ENCODE peak calls at places on chromosomes 3 and 15, in four cellular contexts. One of them, this sample, is unnamed.

GRCh38 chr3:67472674-67473201 is 181.7 kb downstream of the SUCLG2 start:
- DNase-seq in PC-9: no peak
- DNase-seq in fibroblast of lung: no peak
- DNase-seq in astrocyte: no peak
- DNase-seq in this sample: no peak

GRCh38 chr3:127753898-127754410 is 68.4 kb downstream of the MGLL start:
- DNase-seq in astrocyte: no peak
- DNase-seq in PC-9: no peak
- DNase-seq in fibroblast of lung: no peak
- DNase-seq in this sample: no peak

GRCh38 chr3:141486735-141487418 is at the start of gene RASA2:
- DNase-seq in PC-9: peak; percentile 75
- DNase-seq in fibroblast of lung: peak; percentile 74
- DNase-seq in astrocyte: peak; percentile 20
- DNase-seq in this sample: peak; percentile 64

GRCh38 chr3:20038679-20039078 is 1.6 kb upstream of the KAT2B start:
- DNase-seq in fibroblast of lung: no peak
- DNase-seq in astrocyte: no peak
- DNase-seq in PC-9: no peak
- DNase-seq in this sample: no peak

GRCh38 chr15:39919740-39920509 is at the start of gene GPR176:
- DNase-seq in astrocyte: peak; percentile 71
- DNase-seq in PC-9: peak; percentile 43
- DNase-seq in fibroblast of lung: peak; percentile 84
- DNase-seq in this sample: peak; percentile 58

GRCh38 chr3:128491071-128491899 is 1.7 kb downstream of the GATA2 start:
- DNase-seq in fibroblast of lung: no peak
- DNase-seq in PC-9: no peak
- DNase-seq in astrocyte: no peak
- DNase-seq in this sample: no peak

GRCh38 chr15:27059610-27060202 is 88.7 kb downstream of the GABRG3 start:
- DNase-seq in fibroblast of lung: peak; percentile 56
- DNase-seq in PC-9: peak; percentile 20
- DNase-seq in astrocyte: peak; percentile 17
- DNase-seq in this sample: no peak

GRCh38 chr3:11624161-11624560 is 19.6 kb downstream of the VGLL4 start:
- DNase-seq in fibroblast of lung: no peak
- DNase-seq in astrocyte: no peak
- DNase-seq in PC-9: no peak
- DNase-seq in this sample: peak; percentile 49

GRCh38 chr3:164748626-164749025 is 329.7 kb downstream of the SI start:
- DNase-seq in PC-9: no peak
- DNase-seq in astrocyte: no peak
- DNase-seq in fibroblast of lung: no peak
- DNase-seq in this sample: no peak

GRCh38 chr3:195147649-195148121 is 123.3 kb downstream of the XXYLT1 start:
- DNase-seq in astrocyte: no peak
- DNase-seq in PC-9: no peak
- DNase-seq in fibroblast of lung: peak; percentile 75
- DNase-seq in this sample: no peak

GRCh38 chr3:196076721-196077120 is 5.2 kb downstream of the TFRC start:
- DNase-seq in fibroblast of lung: no peak
- DNase-seq in PC-9: no peak
- DNase-seq in astrocyte: no peak
- DNase-seq in this sample: no peak

GRCh38 chr3:51798561-51798960 is 19.5 kb upstream of the IQCF6 start:
- DNase-seq in PC-9: no peak
- DNase-seq in astrocyte: no peak
- DNase-seq in fibroblast of lung: no peak
- DNase-seq in this sample: no peak

GRCh38 chr15:47820047-47820779 is 102.9 kb downstream of the SEMA6D start:
- DNase-seq in PC-9: no peak
- DNase-seq in fibroblast of lung: peak; percentile 70
- DNase-seq in astrocyte: peak; percentile 62
- DNase-seq in this sample: peak; percentile 49

GRCh38 chr3:128051837-128052766 is at the start of gene SEC61A1:
- DNase-seq in astrocyte: peak; percentile 83
- DNase-seq in PC-9: peak; percentile 98
- DNase-seq in fibroblast of lung: peak; percentile 93
- DNase-seq in this sample: peak; percentile 95

GRCh38 chr3:178117641-178118040 is 418.6 kb upstream of the KCNMB2 start:
- DNase-seq in PC-9: no peak
- DNase-seq in astrocyte: no peak
- DNase-seq in fibroblast of lung: no peak
- DNase-seq in this sample: no peak

GRCh38 chr15:34810455-34811146 is 15.3 kb upstream of the ACTC1 start:
- DNase-seq in fibroblast of lung: peak; percentile 96
- DNase-seq in PC-9: peak; percentile 53
- DNase-seq in astrocyte: peak; percentile 98
- DNase-seq in this sample: peak; percentile 92

GRCh38 chr15:69298697-69299441 is at the start of gene PAQR5:
- DNase-seq in astrocyte: no peak
- DNase-seq in fibroblast of lung: no peak
- DNase-seq in PC-9: peak; percentile 54
- DNase-seq in this sample: no peak
- TF ChIP-seq EZH2 in astrocyte: peak; percentile 70
- TF ChIP-seq EZH2 in fibroblast of lung: no peak
- TF ChIP-seq EZH2 in PC-9: no peak
- TF ChIP-seq EZH2 in this sample: no peak

GRCh38 chr15:62469478-62469873 is 304.4 kb upstream of the C2CD4B start:
- DNase-seq in PC-9: no peak
- DNase-seq in fibroblast of lung: peak; percentile 33
- DNase-seq in astrocyte: peak; percentile 74
- DNase-seq in this sample: no peak
- H3K79me2 ChIP-seq in PC-9: no peaks in the 10 kb centered on the region
- H3K79me2 ChIP-seq in fibroblast of lung: peaks cover 4% of the 10 kb centered on the region
- H3K79me2 ChIP-seq in astrocyte: no peaks in the 10 kb centered on the region
- H3K79me2 ChIP-seq in this sample: no peaks in the 10 kb centered on the region

DNA sequence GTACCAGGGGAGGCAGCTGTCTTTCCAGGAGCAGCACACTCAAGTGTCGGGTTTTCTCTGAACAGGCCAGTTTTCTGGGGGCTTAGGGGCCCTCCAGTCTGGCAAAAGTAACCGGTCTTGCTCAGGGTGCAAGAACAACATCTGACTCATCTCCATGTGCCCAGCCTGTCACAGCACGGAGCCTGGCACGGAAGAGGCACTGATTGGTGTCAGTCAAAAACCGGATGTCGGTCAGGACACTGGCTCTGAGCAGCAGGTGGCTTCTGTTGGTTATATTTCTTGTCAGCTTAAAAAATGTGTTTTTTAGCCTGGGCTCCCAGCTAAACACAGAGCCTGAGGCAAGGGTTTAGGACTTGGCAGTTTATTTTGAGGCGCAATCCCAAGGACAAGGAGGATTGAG is 139.9 kb downstream of the FBLN2 start:
- DNase-seq in fibroblast of lung: no peak
- DNase-seq in PC-9: no peak
- DNase-seq in astrocyte: no peak
- DNase-seq in this sample: no peak
- TF ChIP-seq EZH2 in fibroblast of lung: no peak
- TF ChIP-seq EZH2 in PC-9: no peak
- TF ChIP-seq EZH2 in astrocyte: no peak
- TF ChIP-seq EZH2 in this sample: peak; percentile 41

GRCh38 chr3:13867727-13868126 is 12.1 kb downstream of the WNT7A start:
- DNase-seq in astrocyte: no peak
- DNase-seq in PC-9: no peak
- DNase-seq in fibroblast of lung: no peak
- DNase-seq in this sample: no peak

GRCh38 chr3:13868844-13869724 is 10.8 kb downstream of the WNT7A start:
- DNase-seq in fibroblast of lung: no peak
- DNase-seq in astrocyte: no peak
- DNase-seq in PC-9: no peak
- DNase-seq in this sample: no peak

GRCh38 chr3:13871791-13872190 is 8.1 kb downstream of the WNT7A start:
- DNase-seq in PC-9: no peak
- DNase-seq in astrocyte: no peak
- DNase-seq in fibroblast of lung: no peak
- DNase-seq in this sample: no peak

GRCh38 chr3:13870902-13871301 is 9.0 kb downstream of the WNT7A start:
- DNase-seq in PC-9: no peak
- DNase-seq in fibroblast of lung: no peak
- DNase-seq in astrocyte: no peak
- DNase-seq in this sample: no peak

DNA sequence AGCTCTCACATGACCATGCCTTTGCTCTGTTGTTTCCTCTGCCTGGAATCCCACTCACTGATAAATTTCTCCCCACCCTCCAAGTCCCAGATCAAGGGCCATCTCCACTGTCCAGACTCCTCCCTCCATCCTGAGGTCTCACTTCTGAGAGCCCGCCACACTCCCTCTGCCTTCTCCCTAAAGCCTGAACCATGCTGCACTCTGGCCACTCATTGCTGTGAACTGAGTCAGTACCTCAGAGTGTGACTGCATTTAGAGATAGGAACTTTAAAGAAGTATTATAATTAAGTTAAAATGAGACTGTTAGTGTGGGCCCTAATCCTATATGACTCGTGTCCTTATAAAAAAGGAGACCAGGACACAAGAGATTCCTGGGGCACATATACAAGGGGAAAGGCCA is 9.9 kb downstream of the WNT7A start:
- DNase-seq in fibroblast of lung: no peak
- DNase-seq in PC-9: no peak
- DNase-seq in astrocyte: no peak
- DNase-seq in this sample: no peak
- H3K79me2 ChIP-seq in fibroblast of lung: no peaks in the 10 kb centered on the region
- H3K79me2 ChIP-seq in PC-9: peaks cover 39% of the 10 kb centered on the region
- H3K79me2 ChIP-seq in astrocyte: no peaks in the 10 kb centered on the region
- H3K79me2 ChIP-seq in this sample: peaks cover 40% of the 10 kb centered on the region

GRCh38 chr15:75718326-75718725 is 5.7 kb upstream of the CSPG4 start:
- DNase-seq in astrocyte: peak; percentile 39
- DNase-seq in PC-9: peak; percentile 80
- DNase-seq in fibroblast of lung: peak; percentile 66
- DNase-seq in this sample: peak; percentile 36

GRCh38 chr15:75714195-75714594 is 1.5 kb upstream of the CSPG4 start:
- DNase-seq in fibroblast of lung: no peak
- DNase-seq in astrocyte: no peak
- DNase-seq in PC-9: no peak
- DNase-seq in this sample: no peak

GRCh38 chr15:75712668-75713337 is at the start of gene CSPG4:
- DNase-seq in PC-9: no peak
- DNase-seq in astrocyte: peak; percentile 68
- DNase-seq in fibroblast of lung: peak; percentile 71
- DNase-seq in this sample: no peak

DNA sequence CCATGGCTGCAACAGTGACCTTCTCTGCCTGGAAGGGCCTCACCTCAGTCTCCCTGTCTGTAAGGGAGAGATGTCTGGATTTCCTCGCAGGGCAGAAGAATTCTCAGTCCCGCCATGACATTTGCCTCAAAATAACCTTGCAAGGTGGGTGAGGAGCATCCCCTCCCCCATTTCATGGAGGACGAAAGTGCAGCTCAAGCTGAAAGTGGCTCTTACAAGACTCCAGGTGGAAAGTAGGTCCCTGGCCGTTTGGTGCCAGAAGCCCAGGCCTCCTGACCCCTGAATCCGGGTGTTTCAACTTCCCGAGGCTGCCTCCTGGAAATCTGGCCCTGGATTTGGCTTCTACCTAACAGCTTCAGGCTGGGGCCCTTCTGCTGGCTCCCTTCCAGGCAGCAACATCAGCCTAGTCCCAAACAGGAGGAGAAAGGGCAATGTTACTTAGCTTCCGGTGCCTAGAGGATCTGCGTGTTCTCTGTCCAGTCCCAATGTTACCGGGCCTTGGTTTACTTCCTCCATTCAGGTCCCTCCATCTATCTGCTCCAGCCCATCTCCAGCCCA is 769 bp upstream of the CSPG4 start:
- DNase-seq in PC-9: no peak
- DNase-seq in astrocyte: no peak
- DNase-seq in fibroblast of lung: peak; percentile 70
- DNase-seq in this sample: no peak
- TF ChIP-seq EZH2 in PC-9: no peak
- TF ChIP-seq EZH2 in astrocyte: no peak
- TF ChIP-seq EZH2 in fibroblast of lung: no peak
- TF ChIP-seq EZH2 in this sample: no peak

DNA sequence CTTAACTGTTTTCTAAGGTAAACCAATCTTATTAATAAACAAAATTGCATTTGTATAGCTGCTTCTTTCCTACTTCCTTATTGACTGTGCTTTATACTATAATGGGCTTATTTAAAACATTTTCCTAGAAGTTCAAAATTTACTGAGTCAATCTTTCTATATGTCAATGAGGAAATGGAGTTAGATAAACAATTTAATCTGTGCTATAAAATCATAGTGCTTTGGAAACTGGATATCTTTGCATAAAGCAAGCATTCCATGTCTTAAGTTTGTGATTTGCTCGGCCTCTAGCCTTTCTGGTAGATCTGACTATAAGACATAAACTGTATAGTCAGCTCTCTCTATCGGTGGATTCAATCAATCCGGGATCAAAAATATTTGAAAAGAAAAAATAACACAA is 99.6 kb downstream of the NEDD4 start:
- DNase-seq in fibroblast of lung: no peak
- DNase-seq in PC-9: no peak
- DNase-seq in astrocyte: no peak
- DNase-seq in this sample: peak; percentile 22
- H3K79me2 ChIP-seq in fibroblast of lung: no peaks in the 10 kb centered on the region
- H3K79me2 ChIP-seq in PC-9: no peaks in the 10 kb centered on the region
- H3K79me2 ChIP-seq in astrocyte: peaks cover 74% of the 10 kb centered on the region
- H3K79me2 ChIP-seq in this sample: peaks cover 15% of the 10 kb centered on the region

GRCh38 chr15:93497256-93497655 is 408.2 kb upstream of the RGMA start:
- DNase-seq in astrocyte: peak; percentile 82
- DNase-seq in fibroblast of lung: no peak
- DNase-seq in PC-9: no peak
- DNase-seq in this sample: peak; percentile 55

GRCh38 chr15:93500155-93500554 is 411.1 kb upstream of the RGMA start:
- DNase-seq in astrocyte: no peak
- DNase-seq in fibroblast of lung: no peak
- DNase-seq in PC-9: no peak
- DNase-seq in this sample: no peak

DNA sequence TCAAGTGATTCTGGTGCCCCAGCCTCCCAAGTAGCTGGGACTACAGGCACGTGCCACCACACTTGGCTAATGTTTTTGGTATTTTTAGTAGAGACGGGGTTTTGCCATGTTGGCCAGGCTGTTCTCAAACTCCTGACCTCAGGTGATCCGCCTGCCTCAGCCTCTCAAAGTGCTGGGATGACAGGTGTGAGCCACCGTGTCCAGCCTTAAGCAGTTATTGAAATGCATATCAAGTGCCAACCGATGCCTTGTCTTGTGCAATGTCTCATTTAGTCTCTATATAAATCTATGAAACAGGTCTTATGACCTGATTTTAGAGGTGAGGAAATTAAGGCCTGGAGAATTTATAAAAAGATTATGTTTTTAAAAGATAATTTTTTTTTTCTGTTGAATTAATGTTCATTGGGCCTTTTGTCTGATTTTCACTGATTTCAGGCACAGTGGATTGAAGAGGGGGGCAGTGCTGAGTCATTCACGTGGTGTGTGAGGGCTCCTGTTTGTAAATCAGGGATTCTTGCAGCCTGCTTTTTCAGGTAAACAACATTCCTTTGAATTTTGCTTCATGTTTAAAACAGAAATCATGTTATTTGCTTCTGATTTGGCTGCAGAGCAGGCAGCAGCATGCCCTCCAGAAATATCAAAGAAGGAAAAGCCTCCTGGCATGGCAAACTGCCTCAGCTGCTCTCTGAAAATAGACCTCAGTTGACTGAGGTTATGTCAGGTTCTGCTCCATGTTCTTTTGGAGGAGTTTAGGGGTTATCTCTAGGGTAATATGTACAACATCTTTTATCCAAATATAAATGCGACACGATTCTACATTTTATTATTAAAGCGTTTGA is 407.0 kb upstream of the RGMA start:
- DNase-seq in astrocyte: no peak
- DNase-seq in PC-9: no peak
- DNase-seq in fibroblast of lung: no peak
- DNase-seq in this sample: peak; percentile 12
- TF ChIP-seq EZH2 in astrocyte: no peak
- TF ChIP-seq EZH2 in PC-9: no peak
- TF ChIP-seq EZH2 in fibroblast of lung: no peak
- TF ChIP-seq EZH2 in this sample: no peak